ENCODE peak calls at places on chromosomes 5 and 9, in nine cellular contexts. C is T-helper 1 cell; E is endothelial cell; F is H54; B is epithelial cell of esophagus; V is Daoy; I is trophoblast cell; P is T47D; S is stimulated activated CD4-positive, alpha-beta T cell treated with anti-CD3 and anti-CD28 coated beads, Interleukin-2, amount 100 ng/mL, for 48 hours. O is an unnamed sample.
A peak's percentile ranks its signal among the peaks of the same experiment; 100 is the strongest.

GRCh38 chr9:90167920-90168319 is 474.7 kb downstream of the DIRAS2 start:
- DNase-seq in C (no peak), E (no peak), F (no peak), B (no peak), V (no peak), I (no peak), P (no peak), S (no peak), O (no peak)

GRCh38 chr9:128636556-128637530 is 19.8 kb downstream of the DYNC2I2 start:
- DNase-seq in C (no peak), E (no peak), F (no peak), B (no peak), V (peak; percentile 37), I (no peak), P (peak; percentile 54), S (no peak), O (no peak)

GRCh38 chr9:95508968-95509850 is 7.6 kb downstream of the PTCH1 start:
- DNase-seq in C (peak; percentile 51), E (peak; percentile 69), F (peak; percentile 89), B (peak; percentile 90), V (peak; percentile 97), I (peak; percentile 87), P (peak; percentile 82), S (no peak), O (peak; percentile 95)

GRCh38 chr5:100667021-100667671 is 132.0 kb downstream of the FAM174A start:
- DNase-seq in C (no peak), E (no peak), F (peak; percentile 12), B (peak; percentile 93), V (no peak), I (peak; percentile 59), P (no peak), S (no peak), O (peak; percentile 95)

GRCh38 chr9:95023217-95024003 is 294.1 kb downstream of the FANCC start:
- DNase-seq in C (no peak), E (no peak), F (peak; percentile 80), B (peak; percentile 84), V (peak; percentile 85), I (peak; percentile 25), P (no peak), S (no peak), O (peak; percentile 77)

GRCh38 chr5:135332519-135333150 is 66.4 kb downstream of the MACROH2A1 start:
- DNase-seq in C (no peak), E (no peak), F (peak; percentile 73), B (peak; percentile 67), V (peak; percentile 54), I (peak; percentile 70), P (peak; percentile 70), S (no peak), O (peak; percentile 76)

GRCh38 chr5:38299585-38299984 is 41.2 kb downstream of the EGFLAM start:
- DNase-seq in C (no peak), E (no peak), F (no peak), B (no peak), V (no peak), I (no peak), P (no peak), S (no peak), O (no peak)

GRCh38 chr9:34572628-34573027 is 16.9 kb downstream of the CNTFR start:
- DNase-seq in C (no peak), E (no peak), F (no peak), B (no peak), V (no peak), I (no peak), P (no peak), S (no peak), O (no peak)

GRCh38 chr9:98121096-98121495 is 2.1 kb upstream of the TRIM14 start:
- DNase-seq in C (no peak), E (no peak), F (no peak), B (peak; percentile 73), V (no peak), I (peak; percentile 28), P (peak; percentile 75), S (no peak), O (peak; percentile 33)

GRCh38 chr9:23590601-23591000 is 235.4 kb downstream of the ELAVL2 start:
- DNase-seq in C (no peak), E (no peak), F (no peak), B (peak; percentile 81), V (no peak), I (peak; percentile 8), P (peak; percentile 6), S (no peak), O (no peak)

GRCh38 chr5:72248352-72249032 is 71.5 kb downstream of the MRPS27 start:
- DNase-seq in C (no peak), E (no peak), F (peak; percentile 24), B (peak; percentile 74), V (peak; percentile 83), I (peak; percentile 31), P (no peak), S (no peak), O (peak; percentile 89)

GRCh38 chr9:137759649-137760321 is 117.8 kb upstream of the CACNA1B start:
- DNase-seq in C (no peak), E (no peak), F (no peak), B (no peak), V (no peak), I (no peak), P (no peak), S (no peak), O (no peak)

GRCh38 chr9:38276751-38277439 is 115.6 kb upstream of the ALDH1B1 start:
- DNase-seq in C (no peak), E (no peak), F (no peak), B (no peak), V (no peak), I (no peak), P (no peak), S (no peak), O (no peak)

GRCh38 chr9:129264388-129264787 is 86.3 kb upstream of the IER5L start:
- DNase-seq in C (no peak), E (no peak), F (no peak), B (no peak), V (no peak), I (no peak), P (no peak), S (no peak), O (no peak)

GRCh38 chr9:79883073-79883645 is 311.4 kb downstream of the TLE4 start:
- DNase-seq in C (peak; percentile 29), E (no peak), F (no peak), B (no peak), V (no peak), I (no peak), P (no peak), S (no peak), O (no peak)

GRCh38 chr5:137146402-137146889 is 352.7 kb downstream of the SPOCK1 start:
- DNase-seq in C (no peak), E (no peak), F (peak; percentile 52), B (peak; percentile 99), V (peak; percentile 96), I (peak; percentile 43), P (no peak), S (no peak), O (peak; percentile 95)

GRCh38 chr5:74766348-74766886 is 500 bp downstream of the GFM2 start:
- DNase-seq in C (peak; percentile 8), E (no peak), F (no peak), B (peak; percentile 77), V (no peak), I (peak; percentile 73), P (peak; percentile 50), S (no peak), O (peak; percentile 74)

GRCh38 chr9:137198748-137199276 is 1.7 kb downstream of the TPRN start:
- DNase-seq in C (no peak), E (no peak), F (no peak), B (no peak), V (no peak), I (no peak), P (peak; percentile 73), S (no peak), O (no peak)

GRCh38 chr5:157915638-157916037 is 56.7 kb upstream of the CLINT1 start:
- DNase-seq in C (no peak), E (no peak), F (no peak), B (peak; percentile 26), V (peak; percentile 13), I (no peak), P (no peak), S (no peak), O (peak; percentile 87)

GRCh38 chr5:61275841-61276240 is 56.2 kb upstream of the ZSWIM6 start:
- DNase-seq in C (no peak), E (peak; percentile 33), F (peak; percentile 35), B (peak; percentile 84), V (peak; percentile 87), I (peak; percentile 46), P (no peak), S (no peak), O (peak; percentile 87)

GRCh38 chr5:91144491-91145232 is 238.5 kb downstream of the ARRDC3 start:
- DNase-seq in C (no peak), E (no peak), F (no peak), B (no peak), V (no peak), I (no peak), P (no peak), S (no peak), O (no peak)

GRCh38 chr5:150217874-150218692 is 28.2 kb downstream of the SLC6A7 start:
- DNase-seq in C (peak; percentile 73), E (peak; percentile 92), F (peak; percentile 73), B (peak; percentile 83), V (peak; percentile 88), I (peak; percentile 94), P (peak; percentile 86), S (peak; percentile 82), O (peak; percentile 88)

GRCh38 chr9:81213456-81213855 is 475.9 kb downstream of the TLE1 start:
- DNase-seq in C (no peak), E (no peak), F (no peak), B (no peak), V (no peak), I (no peak), P (no peak), S (no peak), O (no peak)

GRCh38 chr9:13386935-13387667 is 107.6 kb upstream of the MPDZ start:
- DNase-seq in C (no peak), E (no peak), F (no peak), B (no peak), V (no peak), I (no peak), P (no peak), S (no peak), O (peak; percentile 93)

GRCh38 chr5:13378073-13378472 is 566.4 kb downstream of the DNAH5 start:
- DNase-seq in C (no peak), E (no peak), F (no peak), B (peak; percentile 2), V (peak; percentile 18), I (no peak), P (no peak), S (no peak), O (no peak)

GRCh38 chr9:89204811-89205210 is 26.2 kb upstream of the SHC3 start:
- DNase-seq in C (no peak), E (no peak), F (no peak), B (peak; percentile 6), V (no peak), I (no peak), P (no peak), S (no peak), O (no peak)

GRCh38 chr9:12775963-12776774 is 1.3 kb downstream of the LURAP1L start:
- DNase-seq in C (no peak), E (peak; percentile 60), F (peak; percentile 61), B (peak; percentile 91), V (peak; percentile 95), I (peak; percentile 83), P (peak; percentile 81), S (no peak), O (peak; percentile 94)

GRCh38 chr5:128100860-128101557 is 17.4 kb downstream of the SLC12A2 start:
- DNase-seq in C (no peak), E (no peak), F (no peak), B (no peak), V (no peak), I (no peak), P (no peak), S (no peak), O (no peak)

GRCh38 chr9:75197521-75197920 is 109.2 kb downstream of the OSTF1 start:
- DNase-seq in C (no peak), E (no peak), F (no peak), B (peak; percentile 23), V (peak; percentile 25), I (no peak), P (no peak), S (no peak), O (peak; percentile 40)

GRCh38 chr9:89234636-89235035 is 56.0 kb upstream of the SHC3 start:
- DNase-seq in C (no peak), E (peak; percentile 41), F (no peak), B (peak; percentile 4), V (peak; percentile 71), I (peak; percentile 21), P (no peak), S (peak; percentile 30), O (peak; percentile 13)

GRCh38 chr5:176535655-176536131 is 1.5 kb downstream of the RNF44 start:
- DNase-seq in C (no peak), E (no peak), F (no peak), B (no peak), V (peak; percentile 28), I (no peak), P (no peak), S (no peak), O (no peak)

O was measured in cardiac fibroblast.